ENCODE peak calls at places on chromosomes 11 and 22, in five cellular contexts. N is left lung, Y is heart left ventricle, V is PC-9, D is PC-3. L is an unnamed sample.
A peak's percentile ranks its signal among the peaks of the same experiment; 100 is the strongest.

GRCh38 chr11:62921573-62922188 is 518 bp upstream of the CHRM1 start:
- DNase-seq in D (peak; percentile 50), V (no peak), Y (no peak), N (peak; percentile 63), L (peak; percentile 78)

GRCh38 chr11:122720482-122720881 is 65.0 kb downstream of the UBASH3B start:
- DNase-seq in D (peak; percentile 33), V (no peak), Y (no peak), N (no peak), L (no peak)

GRCh38 chr22:23895599-23896144 is 1.5 kb downstream of the MIF start:
- DNase-seq in Y (no peak), N (no peak), D (no peak), V (peak; percentile 17), L (no peak)

GRCh38 chr22:39089928-39090327 is 7.1 kb upstream of the APOBEC3H start:
- DNase-seq in D (peak; percentile 58), V (peak; percentile 54), N (no peak), Y (no peak), L (no peak)

GRCh38 chr22:42857845-42858481 is 890 bp upstream of the ARFGAP3 start:
- DNase-seq in N (no peak), V (no peak), Y (no peak), D (peak; percentile 14), L (no peak)

GRCh38 chr22:45680932-45681700 is 9.5 kb downstream of the ATXN10 start:
- DNase-seq in N (no peak), V (peak; percentile 89), D (peak; percentile 83), Y (no peak), L (no peak)

GRCh38 chr11:16226245-16226644 is 130.1 kb downstream of the SOX6 start:
- DNase-seq in D (peak; percentile 23), Y (peak; percentile 46), N (no peak), V (no peak), L (peak; percentile 61)

GRCh38 chr11:73361953-73362776 is 14.0 kb upstream of the RELT start:
- DNase-seq in V (no peak), D (no peak), Y (no peak), N (no peak), L (no peak)

GRCh38 chr11:61378713-61379313 is 13.6 kb upstream of the TMEM216 start:
- DNase-seq in Y (no peak), D (peak; percentile 77), N (no peak), V (peak; percentile 92), L (no peak)

GRCh38 chr11:40130427-40130826 is 1329.0 kb downstream of the LRRC4C start:
- DNase-seq in D (peak; percentile 6), Y (no peak), V (no peak), N (no peak), L (peak; percentile 35)

GRCh38 chr11:102115557-102115956 is 5.3 kb downstream of the YAP1 start:
- DNase-seq in Y (no peak), N (no peak), D (peak; percentile 81), V (no peak), L (no peak)

GRCh38 chr11:108913204-108913603 is 248.3 kb downstream of the DDX10 start:
- DNase-seq in Y (no peak), V (no peak), N (no peak), D (no peak), L (no peak)

GRCh38 chr11:61392991-61393595 is 706 bp downstream of the TMEM216 start:
- DNase-seq in V (no peak), Y (no peak), N (no peak), D (peak; percentile 53), L (no peak)

GRCh38 chr11:78298216-78298860 is 109.6 kb downstream of the USP35 start:
- DNase-seq in Y (no peak), N (no peak), D (no peak), V (no peak), L (no peak)

GRCh38 chr11:65744699-65745042 is 24.1 kb upstream of the RNASEH2C start:
- DNase-seq in D (no peak), N (no peak), V (no peak), Y (no peak), L (no peak)
- TF ChIP-seq CTCF in D (peak; percentile 14), N (no peak), V (peak; percentile 4), Y (no peak), L (no peak)

GRCh38 chr11:45424781-45425180 is 138.6 kb upstream of the SYT13 start:
- DNase-seq in V (no peak), N (no peak), D (no peak), Y (no peak), L (no peak)

GRCh38 chr11:45423475-45424081 is 137.4 kb upstream of the SYT13 start:
- DNase-seq in N (no peak), D (no peak), Y (no peak), V (no peak), L (no peak)

DNA sequence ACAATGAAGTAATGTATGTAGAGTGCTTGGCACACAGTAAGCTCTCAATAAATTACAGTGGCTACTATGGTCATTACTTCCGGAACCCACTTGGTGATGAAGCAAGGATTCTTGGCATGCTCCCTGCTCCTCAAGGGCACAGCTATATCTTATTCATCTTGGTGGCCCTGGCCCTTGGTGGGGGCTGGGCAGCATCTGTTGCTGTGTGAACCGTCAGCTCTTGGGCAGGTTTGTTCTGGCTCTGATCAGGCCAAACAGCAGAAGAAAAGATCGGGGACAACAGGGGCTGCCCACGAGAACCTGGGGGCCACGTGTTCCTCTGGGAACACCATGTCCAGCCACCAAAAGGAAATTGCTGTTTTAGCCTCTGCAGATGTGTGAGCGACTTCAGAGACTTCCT is 136.9 kb upstream of the SYT13 start:
- DNase-seq in D (no peak), N (no peak), V (no peak), Y (no peak), L (no peak)
- H3K27me3 ChIP-seq in D (peaks cover 27% of the 10 kb centered on the region), N (no peaks in the 10 kb centered on the region), V (peaks cover 88% of the 10 kb centered on the region), Y (peaks cover 4% of the 10 kb centered on the region), L (no peaks in the 10 kb centered on the region)

DNA sequence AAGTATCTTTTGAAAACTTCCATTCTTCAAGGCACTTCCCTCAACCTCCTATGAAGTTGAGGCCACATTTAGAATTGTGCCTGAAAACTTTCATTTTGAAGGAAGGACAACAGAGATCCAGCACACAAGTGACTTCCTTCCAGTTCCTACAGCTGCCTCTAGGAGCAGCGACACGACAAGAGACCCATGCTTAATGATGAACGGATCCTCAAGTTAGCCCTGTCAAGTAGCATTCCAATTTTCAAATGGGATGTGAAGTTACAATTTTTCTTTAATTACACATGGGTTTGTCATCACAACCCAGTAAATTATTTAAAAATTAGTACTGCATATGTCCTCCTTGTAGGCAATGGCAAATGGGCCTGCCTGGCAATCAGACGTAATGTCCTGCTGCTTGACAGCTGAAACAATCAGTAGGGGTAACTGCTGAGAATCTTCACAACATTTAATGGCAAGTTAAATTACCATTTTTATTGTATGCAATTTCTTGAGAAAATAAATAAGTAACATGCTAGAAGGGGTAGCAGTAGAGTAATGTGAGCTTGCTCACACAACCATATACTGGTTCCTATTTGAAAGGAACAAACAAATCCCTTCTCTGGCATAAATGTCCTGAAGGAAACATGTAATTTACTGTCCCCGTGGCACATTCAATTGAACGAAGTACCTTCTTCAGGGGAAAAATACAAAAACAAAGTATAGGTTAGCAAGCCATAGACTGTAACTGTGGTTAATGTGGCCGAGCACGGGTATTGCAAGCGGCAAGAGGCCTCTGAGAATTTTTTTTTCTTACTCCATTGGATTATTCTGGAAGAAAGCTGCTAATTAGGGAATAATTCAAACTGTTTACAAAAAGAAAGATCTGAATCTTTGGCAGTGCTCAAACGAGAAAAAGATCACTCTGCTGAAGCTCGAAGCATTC is 288.3 kb downstream of the CADM1 start:
- DNase-seq in Y (no peak), V (peak; percentile 19), D (no peak), N (no peak), L (no peak)
- TF ChIP-seq CTCF in Y (no peak), V (peak; percentile 37), D (peak; percentile 16), N (peak; percentile 2), L (peak; percentile 73)

DNA sequence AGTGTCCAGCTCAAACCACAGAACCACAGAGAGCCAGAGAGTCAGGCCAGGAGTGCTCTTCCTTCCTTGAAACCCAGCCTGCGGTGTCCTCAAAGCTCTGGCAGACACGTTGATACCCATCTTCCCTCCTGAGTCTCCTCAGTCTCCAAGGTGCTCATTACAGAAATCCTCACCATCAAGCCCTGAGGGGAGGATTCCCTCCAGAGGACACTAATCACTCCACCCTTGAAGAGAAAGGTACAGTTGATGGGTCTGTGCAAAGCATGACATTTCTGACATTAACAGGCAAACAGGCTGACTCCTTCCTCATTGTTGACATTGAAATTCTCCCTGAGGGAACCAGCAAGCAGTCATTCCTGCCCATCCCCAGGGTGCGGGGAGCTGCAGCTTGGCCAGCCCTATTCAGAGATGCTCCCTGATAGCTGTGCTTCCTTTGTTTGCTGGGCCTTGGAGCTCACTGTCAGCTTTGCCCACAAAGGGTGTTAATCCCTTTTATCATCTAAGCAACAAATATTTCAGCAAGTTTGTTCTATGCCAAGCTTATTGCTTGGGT is 101.7 kb upstream of the CSNK2A3 start:
- DNase-seq in V (no peak), N (no peak), D (peak; percentile 36), Y (no peak), L (no peak)
- H3K27me3 ChIP-seq in V (peaks cover 45% of the 10 kb centered on the region), N (no peaks in the 10 kb centered on the region), D (no peaks in the 10 kb centered on the region), Y (no peaks in the 10 kb centered on the region), L (peaks cover 17% of the 10 kb centered on the region)

GRCh38 chr11:65172600-65172999 is 2.6 kb downstream of the SPDYC start:
- DNase-seq in N (no peak), V (no peak), D (no peak), Y (no peak), L (no peak)
- TF ChIP-seq CTCF in N (no peak), V (no peak), D (no peak), Y (no peak), L (no peak)

GRCh38 chr11:827146-827860 is 416 bp upstream of the CRACR2B start:
- DNase-seq in Y (no peak), N (peak; percentile 90), D (no peak), V (peak; percentile 44), L (no peak)
- H3K27me3 ChIP-seq in Y (no peaks in the 10 kb centered on the region), N (peaks cover 7% of the 10 kb centered on the region), D (no peaks in the 10 kb centered on the region), V (no peaks in the 10 kb centered on the region), L (peaks cover 35% of the 10 kb centered on the region)

DNA sequence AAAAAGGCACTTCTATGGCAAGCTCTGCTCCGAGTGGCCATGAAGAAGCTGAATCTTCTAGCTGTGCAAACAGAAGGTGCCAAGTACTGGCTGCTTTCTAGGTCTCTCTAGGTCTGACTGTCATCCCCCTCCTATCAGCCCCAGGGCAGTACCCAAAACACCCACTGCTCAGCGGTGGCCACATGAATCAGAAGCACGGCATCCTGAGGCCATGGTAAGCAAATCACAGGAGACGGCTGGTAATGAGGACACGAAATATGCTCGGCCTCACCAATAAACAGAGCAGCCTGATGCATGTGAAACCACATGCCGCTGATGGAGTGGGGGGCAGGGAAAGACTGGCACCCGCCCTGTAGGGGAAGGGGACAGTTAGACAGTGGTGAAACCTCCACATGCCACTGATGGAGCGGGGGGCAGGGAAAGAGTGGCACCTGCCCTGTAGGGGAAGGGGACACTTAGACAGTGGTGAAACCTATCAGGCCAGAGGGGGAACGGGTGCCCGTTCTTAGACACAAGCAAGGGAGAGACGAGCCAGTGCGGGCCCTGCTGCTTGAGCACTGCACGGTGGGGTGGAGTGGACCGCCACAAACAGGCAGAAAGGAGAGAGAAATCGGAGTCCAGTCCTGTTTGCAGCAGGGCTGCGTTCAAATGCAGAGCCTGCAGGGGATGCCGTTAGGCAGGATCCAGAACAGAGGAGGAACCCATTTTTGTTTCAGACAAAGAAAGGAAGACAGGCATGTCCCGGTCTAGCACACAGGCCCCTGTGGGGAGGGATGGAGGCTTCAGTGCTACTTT is 29.9 kb upstream of the MOB2 start:
- DNase-seq in N (peak; percentile 56), D (peak; percentile 13), V (no peak), Y (no peak), L (no peak)
- TF ChIP-seq CTCF in N (no peak), D (no peak), V (no peak), Y (no peak), L (no peak)

L was measured in BE2C.